ENCODE peak calls at places on chromosomes 5 and 9, in four cellular contexts. R is non-pigmented ciliary epithelial cell, D is epithelial cell of esophagus, J is anterior cingulate cortex. I is an unnamed sample.
A peak's percentile ranks its signal among the peaks of the same experiment; 100 is the strongest.

GRCh38 chr5:150488519-150489357 is 19.2 kb upstream of the NDST1 start:
- DNase-seq in R (no peak), D (no peak), J (peak; percentile 71), I (no peak)

GRCh38 chr5:55027589-55027988 is 3.5 kb downstream of the GZMK start:
- DNase-seq in R (no peak), D (no peak), J (no peak), I (no peak)

GRCh38 chr5:1749346-1750124 is 50.1 kb downstream of the MRPL36 start:
- DNase-seq in R (no peak), D (no peak), J (no peak), I (no peak)

GRCh38 chr5:116585227-116585626 is 10.6 kb upstream of the SEMA6A start:
- DNase-seq in R (no peak), D (peak; percentile 45), J (no peak), I (no peak)

GRCh38 chr5:55440188-55440646 is 94.5 kb downstream of the PLPP1 start:
- DNase-seq in R (no peak), D (peak; percentile 29), J (no peak), I (peak; percentile 69)

GRCh38 chr9:121053544-121053943 is 3.5 kb upstream of the C5 start:
- DNase-seq in R (no peak), D (no peak), J (no peak), I (no peak)

GRCh38 chr5:39194466-39195136 is 24.8 kb downstream of the FYB1 start:
- DNase-seq in R (peak; percentile 86), D (peak; percentile 99), J (no peak), I (peak; percentile 96)

GRCh38 chr5:170278611-170279500 is 18.7 kb downstream of the LCP2 start:
- DNase-seq in R (no peak), D (no peak), J (no peak), I (no peak)

GRCh38 chr5:175219256-175219835 is 224.6 kb downstream of the DRD1 start:
- DNase-seq in R (no peak), D (no peak), J (no peak), I (no peak)

GRCh38 chr9:121607434-121608248 is 43.8 kb upstream of the DAB2IP start:
- DNase-seq in R (no peak), D (peak; percentile 51), J (no peak), I (no peak)

GRCh38 chr5:173302546-173303155 is 25.6 kb downstream of the STC2 start:
- DNase-seq in R (no peak), D (peak; percentile 77), J (no peak), I (peak; percentile 79)

GRCh38 chr9:129665814-129666511 is 516 bp downstream of the PRRX2 start:
- DNase-seq in R (no peak), D (no peak), J (no peak), I (no peak)

GRCh38 chr5:146797683-146798082 is 80.9 kb downstream of the PPP2R2B start:
- DNase-seq in R (no peak), D (no peak), J (peak; percentile 12), I (no peak)

GRCh38 chr5:107919969-107920368 is 249.2 kb upstream of the EFNA5 start:
- DNase-seq in R (no peak), D (no peak), J (no peak), I (no peak)

GRCh38 chr9:136784249-136784996 is 6.7 kb upstream of the TMEM141 start:
- DNase-seq in R (no peak), D (peak; percentile 41), J (no peak), I (no peak)

GRCh38 chr9:73038613-73039012 is 85.8 kb upstream of the ALDH1A1 start:
- DNase-seq in R (no peak), D (no peak), J (peak; percentile 46), I (peak; percentile 1)

GRCh38 chr9:96453625-96454024 is 3.7 kb downstream of the HABP4 start:
- DNase-seq in R (no peak), D (peak; percentile 55), J (peak; percentile 33), I (peak; percentile 38)

GRCh38 chr5:154196955-154197652 is 6.6 kb downstream of the GALNT10 start:
- DNase-seq in R (no peak), D (no peak), J (peak; percentile 37), I (no peak)

GRCh38 chr9:133888048-133888778 is 103.9 kb downstream of the VAV2 start:
- DNase-seq in R (no peak), D (peak; percentile 53), J (no peak), I (peak; percentile 56)

GRCh38 chr9:123695391-123695790 is 234.5 kb downstream of the DENND1A start:
- DNase-seq in R (no peak), D (no peak), J (no peak), I (no peak)

GRCh38 chr9:106648799-106649198 is 214.2 kb upstream of the ZNF462 start:
- DNase-seq in R (no peak), D (peak; percentile 47), J (no peak), I (peak; percentile 15)

I was measured in mammary epithelial cell.